ENCODE peak calls at places on chromosomes 3 and 15, in seven cellular contexts. One of them, this sample, is unnamed.

GRCh38 chr3:26622634-26623408 is at the start of gene LRRC3B:
- DNase-seq in Calu3: no peak
- DNase-seq in AG09309: no peak
- DNase-seq in astrocyte: no peak
- DNase-seq in BE2C: no peak
- DNase-seq in osteocyte: no peak
- DNase-seq in ascending aorta: no peak
- DNase-seq in this sample: no peak

GRCh38 chr3:8578282-8578681 is 66.3 kb downstream of the SSUH2 start:
- DNase-seq in Calu3: no peak
- DNase-seq in AG09309: no peak
- DNase-seq in osteocyte: no peak
- DNase-seq in ascending aorta: no peak
- DNase-seq in astrocyte: peak; percentile 46
- DNase-seq in BE2C: no peak
- DNase-seq in this sample: no peak

GRCh38 chr3:138049157-138049919 is 39.4 kb downstream of the CLDN18 start:
- DNase-seq in Calu3: no peak
- DNase-seq in ascending aorta: no peak
- DNase-seq in astrocyte: peak; percentile 69
- DNase-seq in AG09309: peak; percentile 70
- DNase-seq in BE2C: no peak
- DNase-seq in osteocyte: no peak
- DNase-seq in this sample: no peak

GRCh38 chr3:48552111-48552911 is 4.3 kb downstream of the PFKFB4 start:
- DNase-seq in ascending aorta: no peak
- DNase-seq in astrocyte: no peak
- DNase-seq in osteocyte: no peak
- DNase-seq in Calu3: no peak
- DNase-seq in AG09309: no peak
- DNase-seq in BE2C: no peak
- DNase-seq in this sample: no peak

GRCh38 chr3:49803464-49804140 is 541 bp downstream of the INKA1 start:
- DNase-seq in astrocyte: peak; percentile 12
- DNase-seq in BE2C: peak; percentile 45
- DNase-seq in osteocyte: no peak
- DNase-seq in ascending aorta: no peak
- DNase-seq in AG09309: no peak
- DNase-seq in Calu3: no peak
- DNase-seq in this sample: peak; percentile 58

GRCh38 chr3:101950510-101950909 is 101.2 kb downstream of the NFKBIZ start:
- DNase-seq in astrocyte: peak; percentile 99
- DNase-seq in BE2C: no peak
- DNase-seq in ascending aorta: no peak
- DNase-seq in AG09309: peak; percentile 99
- DNase-seq in osteocyte: no peak
- DNase-seq in Calu3: peak; percentile 59
- DNase-seq in this sample: no peak

GRCh38 chr3:59318881-59319280 is 269.1 kb upstream of the CFAP20DC start:
- DNase-seq in Calu3: no peak
- DNase-seq in AG09309: no peak
- DNase-seq in osteocyte: no peak
- DNase-seq in astrocyte: peak; percentile 52
- DNase-seq in ascending aorta: no peak
- DNase-seq in BE2C: no peak
- DNase-seq in this sample: no peak

GRCh38 chr3:55203006-55203405 is 275.1 kb upstream of the LRTM1 start:
- DNase-seq in BE2C: no peak
- DNase-seq in ascending aorta: no peak
- DNase-seq in osteocyte: no peak
- DNase-seq in Calu3: no peak
- DNase-seq in astrocyte: peak; percentile 90
- DNase-seq in AG09309: no peak
- DNase-seq in this sample: no peak

GRCh38 chr3:13303410-13303809 is 116.7 kb downstream of the NUP210 start:
- DNase-seq in astrocyte: no peak
- DNase-seq in AG09309: no peak
- DNase-seq in osteocyte: no peak
- DNase-seq in Calu3: no peak
- DNase-seq in BE2C: no peak
- DNase-seq in ascending aorta: no peak
- DNase-seq in this sample: no peak

GRCh38 chr15:65426216-65426853 is 3.6 kb upstream of the IGDCC4 start:
- DNase-seq in astrocyte: no peak
- DNase-seq in osteocyte: no peak
- DNase-seq in ascending aorta: no peak
- DNase-seq in AG09309: no peak
- DNase-seq in Calu3: no peak
- DNase-seq in BE2C: no peak
- DNase-seq in this sample: no peak

GRCh38 chr3:42161050-42161935 is 70.1 kb downstream of the TRAK1 start:
- DNase-seq in Calu3: no peak
- DNase-seq in AG09309: no peak
- DNase-seq in BE2C: no peak
- DNase-seq in osteocyte: no peak
- DNase-seq in ascending aorta: no peak
- DNase-seq in astrocyte: peak; percentile 34
- DNase-seq in this sample: no peak

GRCh38 chr3:114404590-114404989 is 110.8 kb downstream of the TIGIT start:
- DNase-seq in ascending aorta: no peak
- DNase-seq in osteocyte: no peak
- DNase-seq in AG09309: no peak
- DNase-seq in astrocyte: peak; percentile 36
- DNase-seq in Calu3: no peak
- DNase-seq in BE2C: no peak
- DNase-seq in this sample: no peak

GRCh38 chr15:41698779-41699178 is 38.6 kb downstream of the MGA start:
- DNase-seq in Calu3: no peak
- DNase-seq in BE2C: no peak
- DNase-seq in AG09309: peak; percentile 37
- DNase-seq in astrocyte: peak; percentile 75
- DNase-seq in ascending aorta: no peak
- DNase-seq in osteocyte: no peak
- DNase-seq in this sample: no peak

GRCh38 chr3:72782521-72782920 is 65.7 kb downstream of the SHQ1 start:
- DNase-seq in BE2C: no peak
- DNase-seq in astrocyte: no peak
- DNase-seq in Calu3: no peak
- DNase-seq in osteocyte: no peak
- DNase-seq in ascending aorta: no peak
- DNase-seq in AG09309: no peak
- DNase-seq in this sample: no peak

GRCh38 chr15:68930268-68931022 is at the start of gene SPESP1:
- DNase-seq in Calu3: no peak
- DNase-seq in astrocyte: peak; percentile 5
- DNase-seq in BE2C: peak; percentile 7
- DNase-seq in ascending aorta: no peak
- DNase-seq in osteocyte: no peak
- DNase-seq in AG09309: no peak
- DNase-seq in this sample: peak; percentile 70

GRCh38 chr3:29850641-29851040 is 569.8 kb downstream of the RBMS3 start:
- DNase-seq in BE2C: no peak
- DNase-seq in osteocyte: no peak
- DNase-seq in ascending aorta: no peak
- DNase-seq in astrocyte: no peak
- DNase-seq in AG09309: no peak
- DNase-seq in Calu3: no peak
- DNase-seq in this sample: no peak
- TF ChIP-seq CTCF in BE2C: no peak
- TF ChIP-seq CTCF in osteocyte: peak; percentile 6
- TF ChIP-seq CTCF in ascending aorta: no peak
- TF ChIP-seq CTCF in astrocyte: no peak
- TF ChIP-seq CTCF in AG09309: no peak
- TF ChIP-seq CTCF in Calu3: no peak
- TF ChIP-seq CTCF in this sample: no peak

GRCh38 chr3:190077646-190078045 is 43.1 kb downstream of the P3H2 start:
- DNase-seq in ascending aorta: no peak
- DNase-seq in osteocyte: no peak
- DNase-seq in Calu3: no peak
- DNase-seq in AG09309: no peak
- DNase-seq in astrocyte: peak; percentile 76
- DNase-seq in BE2C: no peak
- DNase-seq in this sample: no peak

GRCh38 chr3:190084983-190085382 is 35.7 kb downstream of the P3H2 start:
- DNase-seq in AG09309: no peak
- DNase-seq in Calu3: no peak
- DNase-seq in BE2C: no peak
- DNase-seq in osteocyte: no peak
- DNase-seq in ascending aorta: no peak
- DNase-seq in astrocyte: no peak
- DNase-seq in this sample: no peak

GRCh38 chr3:190076601-190077444 is 43.9 kb downstream of the P3H2 start:
- DNase-seq in osteocyte: peak; percentile 90
- DNase-seq in AG09309: peak; percentile 93
- DNase-seq in BE2C: no peak
- DNase-seq in ascending aorta: peak; percentile 27
- DNase-seq in Calu3: peak; percentile 72
- DNase-seq in astrocyte: peak; percentile 99
- DNase-seq in this sample: no peak

GRCh38 chr3:190083631-190084030 is 37.1 kb downstream of the P3H2 start:
- DNase-seq in ascending aorta: no peak
- DNase-seq in BE2C: no peak
- DNase-seq in AG09309: no peak
- DNase-seq in Calu3: no peak
- DNase-seq in osteocyte: no peak
- DNase-seq in astrocyte: no peak
- DNase-seq in this sample: no peak

GRCh38 chr3:190081387-190081786 is 39.3 kb downstream of the P3H2 start:
- DNase-seq in BE2C: no peak
- DNase-seq in astrocyte: no peak
- DNase-seq in AG09309: no peak
- DNase-seq in ascending aorta: no peak
- DNase-seq in osteocyte: no peak
- DNase-seq in Calu3: no peak
- DNase-seq in this sample: no peak
- TF ChIP-seq CTCF in BE2C: no peak
- TF ChIP-seq CTCF in astrocyte: no peak
- TF ChIP-seq CTCF in AG09309: no peak
- TF ChIP-seq CTCF in ascending aorta: no peak
- TF ChIP-seq CTCF in osteocyte: no peak
- TF ChIP-seq CTCF in Calu3: no peak
- TF ChIP-seq CTCF in this sample: no peak

GRCh38 chr3:113018461-113019181 is 27.8 kb downstream of the GTPBP8 start:
- DNase-seq in ascending aorta: no peak
- DNase-seq in AG09309: no peak
- DNase-seq in Calu3: no peak
- DNase-seq in astrocyte: peak; percentile 6
- DNase-seq in osteocyte: no peak
- DNase-seq in BE2C: no peak
- DNase-seq in this sample: no peak

GRCh38 chr3:113013593-113013992 is 22.8 kb downstream of the GTPBP8 start:
- DNase-seq in osteocyte: no peak
- DNase-seq in astrocyte: no peak
- DNase-seq in ascending aorta: no peak
- DNase-seq in AG09309: no peak
- DNase-seq in Calu3: no peak
- DNase-seq in BE2C: no peak
- DNase-seq in this sample: no peak

GRCh38 chr3:113021471-113021870 is 30.7 kb downstream of the GTPBP8 start:
- DNase-seq in Calu3: no peak
- DNase-seq in astrocyte: no peak
- DNase-seq in ascending aorta: no peak
- DNase-seq in osteocyte: no peak
- DNase-seq in AG09309: no peak
- DNase-seq in BE2C: no peak
- DNase-seq in this sample: no peak

DNA sequence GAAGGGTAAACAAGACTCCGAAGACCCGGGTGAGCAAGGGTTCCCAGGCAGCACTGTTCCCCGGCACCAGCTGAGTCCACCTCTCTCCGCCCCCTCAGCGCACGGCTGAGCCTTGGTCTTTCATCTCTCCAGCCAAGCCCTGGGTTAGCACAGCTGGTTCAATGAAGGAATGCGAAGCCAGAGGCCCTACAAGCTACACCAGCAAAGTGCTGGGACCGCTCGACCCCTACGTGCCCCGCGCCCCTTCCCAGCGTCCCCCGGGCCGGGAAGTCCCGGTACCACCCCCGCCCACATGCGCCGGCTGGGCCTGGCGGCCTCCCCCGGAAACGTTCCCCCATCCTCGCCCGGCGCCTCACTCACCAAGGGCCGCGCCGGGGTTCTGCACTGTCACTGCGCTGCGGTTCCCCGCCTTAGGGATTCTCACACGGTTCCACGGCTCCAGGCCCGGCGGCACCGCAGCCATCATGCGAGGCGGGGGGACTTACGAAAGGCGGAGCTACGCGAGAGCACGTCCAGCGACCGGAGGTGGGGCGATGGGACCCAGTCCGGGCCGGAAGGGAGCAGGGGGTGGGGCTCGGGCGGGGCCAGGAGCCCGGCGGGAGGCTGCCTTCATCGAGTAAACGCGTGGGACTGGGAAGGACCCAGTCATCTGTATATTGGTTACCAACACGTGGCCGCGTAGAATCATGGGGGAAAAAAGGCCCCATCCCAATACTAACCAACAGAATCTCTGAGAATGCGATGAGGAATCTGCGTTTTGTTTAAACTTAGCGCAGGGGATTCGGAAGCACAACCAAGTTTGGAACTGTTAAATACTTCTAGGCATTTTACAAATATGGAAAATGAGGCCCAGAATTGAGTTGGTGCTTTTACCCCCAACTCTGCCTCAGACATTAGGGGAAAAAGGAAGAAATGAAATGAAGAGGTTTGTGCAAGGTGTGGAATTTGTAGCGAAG is 28.7 kb downstream of the GTPBP8 start:
- DNase-seq in ascending aorta: peak; percentile 51
- DNase-seq in Calu3: peak; percentile 82
- DNase-seq in osteocyte: peak; percentile 94
- DNase-seq in BE2C: peak; percentile 94
- DNase-seq in AG09309: peak; percentile 70
- DNase-seq in astrocyte: peak; percentile 85
- DNase-seq in this sample: peak; percentile 92
- TF ChIP-seq CTCF in ascending aorta: no peak
- TF ChIP-seq CTCF in Calu3: no peak
- TF ChIP-seq CTCF in osteocyte: no peak
- TF ChIP-seq CTCF in BE2C: no peak
- TF ChIP-seq CTCF in AG09309: no peak
- TF ChIP-seq CTCF in astrocyte: no peak
- TF ChIP-seq CTCF in this sample: no peak

GRCh38 chr3:133441867-133442270 is 42.0 kb downstream of the BFSP2 start:
- DNase-seq in Calu3: no peak
- DNase-seq in AG09309: no peak
- DNase-seq in astrocyte: no peak
- DNase-seq in osteocyte: no peak
- DNase-seq in BE2C: no peak
- DNase-seq in ascending aorta: no peak
- DNase-seq in this sample: no peak

GRCh38 chr3:133442518-133442917 is 42.7 kb downstream of the BFSP2 start:
- DNase-seq in AG09309: no peak
- DNase-seq in ascending aorta: no peak
- DNase-seq in Calu3: no peak
- DNase-seq in astrocyte: no peak
- DNase-seq in osteocyte: no peak
- DNase-seq in BE2C: no peak
- DNase-seq in this sample: no peak

GRCh38 chr3:133445111-133445510 is 45.3 kb downstream of the BFSP2 start:
- DNase-seq in osteocyte: no peak
- DNase-seq in Calu3: no peak
- DNase-seq in BE2C: no peak
- DNase-seq in astrocyte: no peak
- DNase-seq in AG09309: no peak
- DNase-seq in ascending aorta: no peak
- DNase-seq in this sample: no peak

GRCh38 chr3:133440652-133441051 is 40.8 kb downstream of the BFSP2 start:
- DNase-seq in osteocyte: no peak
- DNase-seq in BE2C: no peak
- DNase-seq in Calu3: no peak
- DNase-seq in astrocyte: no peak
- DNase-seq in ascending aorta: no peak
- DNase-seq in AG09309: no peak
- DNase-seq in this sample: no peak

GRCh38 chr3:133444071-133444774 is 44.4 kb downstream of the BFSP2 start:
- DNase-seq in BE2C: no peak
- DNase-seq in osteocyte: no peak
- DNase-seq in ascending aorta: no peak
- DNase-seq in astrocyte: peak; percentile 36
- DNase-seq in AG09309: no peak
- DNase-seq in Calu3: peak; percentile 63
- DNase-seq in this sample: no peak
- TF ChIP-seq CTCF in BE2C: peak; percentile 15
- TF ChIP-seq CTCF in osteocyte: peak; percentile 54
- TF ChIP-seq CTCF in ascending aorta: no peak
- TF ChIP-seq CTCF in astrocyte: no peak
- TF ChIP-seq CTCF in AG09309: no peak
- TF ChIP-seq CTCF in Calu3: no peak
- TF ChIP-seq CTCF in this sample: peak; percentile 0

This sample was measured in GM13977.